ENCODE peak calls at places on chromosomes 11 and 22, in eight cellular contexts. Y is GM12878, F is endothelial cell of umbilical vein, Z is HepG2, O is GM12891, C is breast epithelium, Q is GM12892, K is prostate gland. P is an unnamed sample.

GRCh38 chr11:61551630-61552029 is 29.2 kb downstream of the SYT7 start:
- DNase-seq in Y (no peak), F (no peak), Z (no peak), O (no peak), C (no peak), Q (no peak), K (peak), P (no peak)

GRCh38 chr22:50282361-50283144 is 12.4 kb upstream of the MAPK11 start:
- DNase-seq in Y (no peak), F (no peak), Z (no peak), O (no peak), C (peak), Q (no peak), K (peak), P (no peak)

GRCh38 chr11:63179446-63180068 is 35.5 kb upstream of the SLC22A24 start:
- DNase-seq in Y (no peak), F (peak), Z (no peak), O (no peak), C (no peak), Q (no peak), K (no peak), P (no peak)

GRCh38 chr22:36455571-36456458 is 25.6 kb downstream of the TXN2 start:
- DNase-seq in Y (no peak), F (no peak), Z (no peak), O (no peak), C (no peak), Q (no peak), K (no peak), P (no peak)

GRCh38 chr11:76090821-76091220 is 115.5 kb downstream of the WNT11 start:
- DNase-seq in Y (no peak), F (no peak), Z (no peak), O (no peak), C (no peak), Q (no peak), K (no peak), P (no peak)

GRCh38 chr11:33778682-33779081 is 4.4 kb upstream of the FBXO3 start:
- DNase-seq in Y (no peak), F (no peak), Z (no peak), O (no peak), C (no peak), Q (no peak), K (no peak), P (no peak)

GRCh38 chr11:62918531-62918930 is 2.6 kb downstream of the CHRM1 start:
- DNase-seq in Y (no peak), F (no peak), Z (no peak), O (no peak), C (no peak), Q (no peak), K (no peak), P (no peak)

GRCh38 chr22:19012308-19012990 is 76.4 kb upstream of the PRODH start:
- DNase-seq in Y (no peak), F (no peak), Z (no peak), O (no peak), C (no peak), Q (no peak), K (no peak), P (no peak)

GRCh38 chr11:1819115-1819514 is 15.7 kb upstream of the SYT8 start:
- DNase-seq in Y (no peak), F (no peak), Z (no peak), O (no peak), C (no peak), Q (no peak), K (no peak), P (no peak)

GRCh38 chr11:11978792-11979486 is 29.5 kb downstream of the DKK3 start:
- DNase-seq in Y (no peak), F (peak), Z (no peak), O (no peak), C (peak), Q (no peak), K (no peak), P (peak)

GRCh38 chr22:20027966-20028854 is 7.3 kb downstream of the TANGO2 start:
- DNase-seq in Y (no peak), F (peak), Z (no peak), O (no peak), C (no peak), Q (no peak), K (no peak), P (no peak)

GRCh38 chr11:12075822-12076821 is 34.3 kb upstream of the MICAL2 start:
- DNase-seq in Y (no peak), F (no peak), Z (no peak), O (no peak), C (no peak), Q (no peak), K (no peak), P (peak)

GRCh38 chr11:75449776-75450175 is 16.8 kb upstream of the KLHL35 start:
- DNase-seq in Y (no peak), F (no peak), Z (no peak), O (no peak), C (no peak), Q (no peak), K (no peak), P (no peak)

GRCh38 chr22:37303821-37304274 is 21.5 kb downstream of the CYTH4 start:
- DNase-seq in Y (no peak), F (peak), Z (peak), O (no peak), C (no peak), Q (no peak), K (no peak), P (no peak)

GRCh38 chr11:8249482-8249881 is 14.2 kb downstream of the LMO1 start:
- DNase-seq in Y (no peak), F (no peak), Z (no peak), O (no peak), C (no peak), Q (no peak), K (no peak), P (no peak)

GRCh38 chr11:65504671-65505433 is 6.0 kb downstream of the MALAT1 start:
- DNase-seq in Y (no peak), F (peak), Z (no peak), O (no peak), C (peak), Q (no peak), K (no peak), P (no peak)

GRCh38 chr11:35083181-35084061 is 55.5 kb upstream of the CD44 start:
- DNase-seq in Y (peak), F (no peak), Z (no peak), O (peak), C (no peak), Q (no peak), K (peak), P (peak)
- TF ChIP-seq POLR2A in Y (peak), F (no peak), Z (no peak), O (peak), C (no peak), Q (peak), K (no peak), P (no peak)

DNA sequence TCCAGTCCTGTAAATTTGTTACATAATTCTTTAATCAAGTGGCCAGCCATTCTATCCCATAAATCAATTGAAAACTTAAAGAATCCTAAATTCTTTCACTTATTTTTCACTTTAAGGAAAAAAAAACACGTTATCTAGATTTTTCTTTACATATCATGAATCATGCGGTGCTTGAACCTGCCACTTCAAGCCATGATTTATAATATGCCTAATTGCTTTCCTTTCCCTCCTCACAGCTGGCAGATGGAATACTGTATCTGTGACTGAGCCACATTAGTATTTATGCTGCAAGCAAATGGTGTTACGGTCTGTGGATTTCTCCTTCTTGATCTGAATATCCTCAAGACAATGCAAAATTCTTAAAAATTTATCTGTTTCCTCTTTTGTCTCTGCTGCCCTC is 318.7 kb downstream of the JRKL start:
- DNase-seq in Y (no peak), F (no peak), Z (no peak), O (no peak), C (no peak), Q (no peak), K (no peak), P (no peak)
- TF ChIP-seq POLR2AphosphoS5 in Y (no peak), F (no peak), Z (no peak), O (no peak), C (no peak), Q (no peak), K (no peak), P (no peak)

GRCh38 chr11:6473481-6474422 is at the start of gene TRIM3:
- DNase-seq in Y (no peak), F (peak), Z (peak), O (peak), C (peak), Q (peak), K (peak), P (peak)
- TF ChIP-seq POLR2A in Y (peak), F (peak), Z (peak), O (no peak), C (peak), Q (peak), K (peak), P (peak)

GRCh38 chr11:36403661-36404060 is 106.4 kb downstream of the TRAF6 start:
- DNase-seq in Y (no peak), F (no peak), Z (no peak), O (no peak), C (no peak), Q (no peak), K (no peak), P (no peak)

GRCh38 chr11:36407360-36407759 is 102.7 kb downstream of the TRAF6 start:
- DNase-seq in Y (no peak), F (no peak), Z (no peak), O (no peak), C (no peak), Q (no peak), K (no peak), P (no peak)

GRCh38 chr11:36408476-36409136 is 101.5 kb downstream of the TRAF6 start:
- DNase-seq in Y (no peak), F (no peak), Z (no peak), O (no peak), C (no peak), Q (no peak), K (no peak), P (no peak)

GRCh38 chr11:36404831-36405230 is 105.2 kb downstream of the TRAF6 start:
- DNase-seq in Y (no peak), F (peak), Z (no peak), O (no peak), C (no peak), Q (no peak), K (no peak), P (no peak)

DNA sequence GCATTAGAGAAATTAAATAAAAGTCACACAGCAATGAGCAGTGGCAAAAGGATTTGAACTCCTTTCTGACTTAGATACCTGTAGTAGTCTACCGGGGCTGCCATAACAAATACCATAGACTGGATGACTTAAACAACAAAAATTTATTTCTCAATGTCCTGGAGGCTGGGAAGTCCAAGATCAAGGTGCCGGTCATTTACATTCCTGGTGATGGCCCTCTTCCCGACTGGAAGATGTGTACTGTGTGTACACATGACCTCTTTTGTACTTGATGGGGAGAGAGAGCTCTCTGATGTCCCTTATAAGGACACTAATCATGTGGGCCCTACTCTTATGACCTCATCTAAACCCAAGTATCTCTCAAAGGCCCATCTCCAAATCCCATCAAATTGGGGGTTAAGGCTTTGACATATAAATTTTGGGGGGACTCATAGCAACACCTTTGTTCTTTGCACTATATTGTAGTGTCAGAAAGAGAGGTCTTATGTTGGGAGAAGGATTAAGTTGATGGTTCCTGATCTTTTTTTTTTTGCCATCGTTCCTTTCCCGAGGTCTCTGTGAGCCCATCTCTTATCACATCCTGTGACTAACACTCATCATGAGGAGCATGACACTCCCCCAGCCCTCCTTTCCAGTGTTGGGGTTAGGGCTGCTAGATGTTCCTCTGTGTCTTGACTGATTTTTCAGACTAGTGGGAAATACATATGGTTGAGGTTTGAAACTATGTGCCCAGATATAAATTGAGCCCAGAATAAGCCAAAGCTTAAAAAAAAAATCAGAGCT is 104.3 kb downstream of the TRAF6 start:
- DNase-seq in Y (no peak), F (no peak), Z (no peak), O (no peak), C (no peak), Q (no peak), K (no peak), P (no peak)
- TF ChIP-seq POLR2AphosphoS5 in Y (no peak), F (no peak), Z (no peak), O (no peak), C (no peak), Q (no peak), K (no peak), P (no peak)

DNA sequence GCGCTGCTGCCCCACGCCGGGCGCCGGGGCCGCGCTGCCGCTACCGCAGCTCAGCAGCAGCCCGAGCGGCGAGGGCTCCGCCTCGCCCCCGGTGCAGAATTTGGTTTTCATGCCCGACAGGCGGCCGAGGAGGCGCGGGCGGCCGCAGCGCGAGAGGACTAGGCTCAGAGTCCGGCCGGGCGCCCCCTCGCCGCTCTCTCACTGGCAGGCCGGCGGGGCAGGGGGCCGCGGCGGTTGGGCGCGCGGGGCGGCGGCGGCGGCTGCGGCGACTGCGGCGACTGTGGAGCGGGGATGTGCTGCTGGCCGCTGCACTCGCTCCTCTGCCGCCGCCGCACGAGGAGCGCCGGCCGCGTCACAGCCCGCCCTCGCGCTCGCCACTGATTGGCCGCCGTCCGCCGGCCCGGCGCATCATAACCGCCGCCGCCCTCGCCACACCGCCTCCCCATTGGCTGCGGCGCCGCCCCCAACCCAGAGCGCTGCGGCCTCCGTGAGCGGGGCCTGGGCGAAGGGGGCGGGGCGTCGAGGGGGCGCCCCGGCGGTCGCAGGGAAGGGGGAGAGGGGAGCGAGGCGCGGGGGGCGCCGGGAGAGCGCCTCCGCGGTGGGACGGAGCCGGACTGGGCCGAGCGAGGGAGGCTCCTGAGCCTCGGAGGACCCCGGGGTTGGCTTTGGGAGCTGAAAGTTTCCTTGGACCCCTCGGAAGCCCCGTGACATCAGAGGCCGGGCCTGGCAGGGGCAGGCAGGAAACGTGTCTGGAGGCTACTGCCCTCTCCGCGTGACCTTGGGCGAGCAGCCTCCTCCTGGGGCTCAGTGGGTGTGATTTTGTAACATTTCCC is at the start of gene CHKA:
- DNase-seq in Y (peak), F (peak), Z (peak), O (peak), C (peak), Q (peak), K (peak), P (peak)
- TF ChIP-seq POLR2A in Y (peak), F (peak), Z (no peak), O (peak), C (peak), Q (peak), K (peak), P (peak)

DNA sequence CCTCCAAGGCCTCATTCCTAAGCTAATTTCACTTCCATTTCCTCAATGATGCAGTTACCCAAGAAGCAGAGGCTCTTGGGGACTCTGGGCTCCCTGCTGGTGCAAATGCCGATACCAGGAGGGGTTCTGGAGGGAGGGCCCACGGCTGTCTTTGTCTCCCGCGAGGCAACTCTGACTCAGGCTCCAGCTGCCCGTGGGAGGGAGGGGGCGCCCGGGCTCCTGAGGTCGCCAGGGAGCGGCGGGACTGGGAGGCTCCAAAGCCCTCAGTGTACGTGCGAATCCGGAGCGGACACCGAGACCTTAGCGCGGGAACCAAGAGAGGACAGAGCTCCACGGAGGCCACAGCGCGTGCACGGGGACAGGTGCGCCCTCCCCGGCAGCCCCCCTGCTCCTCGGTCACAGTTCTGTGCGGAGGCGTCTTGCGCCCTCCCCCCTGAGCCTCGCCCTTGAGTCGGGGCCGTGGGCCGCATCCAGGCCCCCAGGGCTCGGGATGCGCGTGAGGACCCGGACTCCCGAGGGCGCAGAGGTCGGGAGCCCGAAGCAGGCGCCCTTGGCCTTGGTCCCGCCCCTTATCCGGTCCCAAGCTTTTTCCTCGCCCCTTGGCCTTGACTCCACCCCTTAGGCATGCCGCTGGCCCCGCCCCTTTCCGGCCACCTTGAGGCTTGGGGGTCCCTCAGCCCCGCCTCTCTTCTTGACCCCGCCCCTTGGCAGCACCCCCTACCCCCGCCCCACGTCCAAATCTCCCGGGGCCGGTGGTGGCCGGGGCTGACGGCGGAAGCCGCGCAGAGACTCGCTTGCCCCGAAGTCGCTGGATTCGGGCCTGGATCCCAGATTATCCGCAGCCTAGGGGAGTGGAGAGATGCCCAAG is 4.7 kb upstream of the SHISA8 start:
- DNase-seq in Y (peak), F (no peak), Z (no peak), O (peak), C (no peak), Q (peak), K (peak), P (peak)
- TF ChIP-seq POLR2AphosphoS5 in Y (peak), F (no peak), Z (no peak), O (peak), C (no peak), Q (peak), K (no peak), P (no peak)

GRCh38 chr22:25834490-25834889 is 92.5 kb downstream of the MYO18B start:
- DNase-seq in Y (no peak), F (no peak), Z (no peak), O (no peak), C (no peak), Q (no peak), K (no peak), P (no peak)
- TF ChIP-seq POLR2A in Y (no peak), F (no peak), Z (no peak), O (no peak), C (no peak), Q (no peak), K (no peak), P (no peak)

GRCh38 chr11:114164546-114164945 is 105.0 kb downstream of the ZBTB16 start:
- DNase-seq in Y (no peak), F (no peak), Z (no peak), O (no peak), C (no peak), Q (no peak), K (no peak), P (no peak)

GRCh38 chr11:114163231-114163631 is 103.7 kb downstream of the ZBTB16 start:
- DNase-seq in Y (no peak), F (no peak), Z (no peak), O (no peak), C (no peak), Q (no peak), K (no peak), P (no peak)

GRCh38 chr11:114165326-114166230 is 106.1 kb downstream of the ZBTB16 start:
- DNase-seq in Y (no peak), F (no peak), Z (no peak), O (no peak), C (no peak), Q (no peak), K (peak), P (peak)

GRCh38 chr11:114162719-114163123 is 103.2 kb downstream of the ZBTB16 start:
- DNase-seq in Y (no peak), F (peak), Z (no peak), O (no peak), C (peak), Q (no peak), K (peak), P (peak)

DNA sequence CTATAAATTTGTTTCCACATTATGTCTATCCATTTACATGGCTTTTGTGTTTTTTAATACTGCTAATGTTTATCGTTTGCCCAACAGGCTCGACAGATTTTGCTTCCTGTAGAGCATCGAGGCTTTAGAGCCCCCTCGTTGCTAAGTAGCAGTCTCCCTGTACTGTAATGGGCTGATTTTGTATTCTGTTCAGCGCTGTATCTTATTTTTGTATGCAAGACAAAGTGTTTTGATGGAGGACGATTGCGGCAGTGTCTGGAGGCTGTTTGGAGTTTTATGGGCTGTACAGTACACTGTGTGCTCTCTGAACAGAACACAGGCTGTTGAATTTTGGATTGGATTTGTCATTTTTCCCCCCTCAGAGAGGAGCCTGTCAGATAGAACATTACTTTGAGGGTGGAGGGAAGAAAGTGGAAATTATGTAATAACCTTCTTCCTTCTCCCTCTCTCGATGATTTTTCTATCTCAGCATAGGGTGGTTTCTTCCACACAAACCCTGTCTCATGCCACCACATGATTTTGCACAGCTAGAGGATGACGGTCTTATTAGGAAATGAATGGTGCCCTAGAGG is 104.4 kb downstream of the ZBTB16 start:
- DNase-seq in Y (no peak), F (peak), Z (no peak), O (no peak), C (no peak), Q (no peak), K (peak), P (peak)
- TF ChIP-seq POLR2AphosphoS5 in Y (no peak), F (no peak), Z (no peak), O (no peak), C (peak), Q (no peak), K (peak), P (peak)

GRCh38 chr11:67627394-67627787 is 2.3 kb downstream of the NUDT8 start:
- DNase-seq in Y (no peak), F (no peak), Z (no peak), O (no peak), C (no peak), Q (no peak), K (no peak), P (no peak)
- TF ChIP-seq POLR2A in Y (no peak), F (no peak), Z (no peak), O (no peak), C (no peak), Q (no peak), K (no peak), P (no peak)

P was measured in transverse colon.